ENCODE peak calls at places on chromosome 4, in ten cellular contexts. J is A549, Z is BE2C, B is PC-9, V is left lung, C is adrenal gland, Y is cardiac fibroblast, W is bronchial epithelial cell, T is stomach, D is dorsolateral prefrontal cortex. U is an unnamed sample.

GRCh38 chr4:186192068-186192751 is 843 bp downstream of the CYP4V2 start:
- DNase-seq in J (peak), Z (no peak), B (peak), V (no peak), C (peak), Y (peak), W (peak), T (peak), D (no peak), U (peak)

GRCh38 chr4:184907216-184907615 is 81.4 kb upstream of the ACSL1 start:
- DNase-seq in J (no peak), Z (no peak), B (no peak), V (no peak), C (no peak), Y (peak), W (no peak), T (no peak), D (no peak), U (no peak)

GRCh38 chr4:179415842-179416223 is 1973.6 kb upstream of the AGA start:
- DNase-seq in J (no peak), Z (no peak), B (peak), V (no peak), C (no peak), Y (no peak), W (no peak), T (no peak), D (no peak), U (no peak)

GRCh38 chr4:78496021-78496643 is 55.4 kb upstream of the ANXA3 start:
- DNase-seq in J (no peak), Z (no peak), B (no peak), V (no peak), C (no peak), Y (no peak), W (no peak), T (no peak), D (no peak), U (no peak)

GRCh38 chr4:152957437-152958185 is 21.5 kb downstream of the FHDC1 start:
- DNase-seq in J (no peak), Z (no peak), B (no peak), V (no peak), C (no peak), Y (no peak), W (no peak), T (peak), D (no peak), U (no peak)

GRCh38 chr4:8355864-8356565 is 84.5 kb downstream of the ACOX3 start:
- DNase-seq in J (no peak), Z (no peak), B (peak), V (no peak), C (no peak), Y (peak), W (peak), T (no peak), D (peak), U (peak)

GRCh38 chr4:180120114-180120513 is 2123.1 kb upstream of the TENM3 start:
- DNase-seq in J (no peak), Z (no peak), B (no peak), V (no peak), C (no peak), Y (no peak), W (no peak), T (no peak), D (no peak), U (no peak)

GRCh38 chr4:19104176-19104575 is 1082.6 kb upstream of the LCORL start:
- DNase-seq in J (no peak), Z (no peak), B (no peak), V (no peak), C (no peak), Y (no peak), W (no peak), T (no peak), D (no peak), U (no peak)

GRCh38 chr4:155878611-155879010 is 12.5 kb upstream of the ASIC5 start:
- DNase-seq in J (no peak), Z (no peak), B (no peak), V (no peak), C (no peak), Y (no peak), W (no peak), T (no peak), D (no peak), U (no peak)

GRCh38 chr4:138804705-138805104 is 210.9 kb upstream of the NOCT start:
- DNase-seq in J (no peak), Z (no peak), B (no peak), V (no peak), C (no peak), Y (no peak), W (no peak), T (no peak), D (no peak), U (peak)

GRCh38 chr4:158428242-158428641 is 93.4 kb upstream of the RXFP1 start:
- DNase-seq in J (no peak), Z (no peak), B (no peak), V (no peak), C (no peak), Y (peak), W (peak), T (no peak), D (no peak), U (no peak)

GRCh38 chr4:98919996-98920395 is 8.9 kb downstream of the EIF4E start:
- DNase-seq in J (no peak), Z (no peak), B (no peak), V (no peak), C (no peak), Y (peak), W (peak), T (no peak), D (no peak), U (no peak)

GRCh38 chr4:137180349-137180748 is 351.9 kb downstream of the PCDH18 start:
- DNase-seq in J (no peak), Z (no peak), B (no peak), V (no peak), C (no peak), Y (no peak), W (no peak), T (no peak), D (no peak), U (no peak)

GRCh38 chr4:141246243-141246642 is 25.5 kb downstream of the ZNF330 start:
- DNase-seq in J (no peak), Z (no peak), B (no peak), V (no peak), C (no peak), Y (peak), W (no peak), T (no peak), D (no peak), U (no peak)

GRCh38 chr4:127533028-127533700 is 99.6 kb upstream of the INTU start:
- DNase-seq in J (no peak), Z (peak), B (no peak), V (no peak), C (peak), Y (no peak), W (no peak), T (peak), D (no peak), U (no peak)

GRCh38 chr4:92100980-92101379 is 202.8 kb upstream of the GRID2 start:
- DNase-seq in J (no peak), Z (no peak), B (no peak), V (no peak), C (no peak), Y (no peak), W (peak), T (no peak), D (no peak), U (no peak)

GRCh38 chr4:161642708-161643107 is 521.1 kb downstream of the FSTL5 start:
- DNase-seq in J (no peak), Z (no peak), B (no peak), V (no peak), C (no peak), Y (peak), W (peak), T (no peak), D (no peak), U (no peak)

GRCh38 chr4:14196141-14196540 is 568.6 kb upstream of the BOD1L1 start:
- DNase-seq in J (no peak), Z (no peak), B (peak), V (peak), C (peak), Y (peak), W (peak), T (peak), D (no peak), U (no peak)

GRCh38 chr4:73770917-73771316 is 30.5 kb downstream of the CXCL8 start:
- DNase-seq in J (no peak), Z (no peak), B (no peak), V (no peak), C (no peak), Y (no peak), W (no peak), T (peak), D (no peak), U (no peak)

GRCh38 chr4:148118628-148119027 is 323.6 kb downstream of the NR3C2 start:
- DNase-seq in J (no peak), Z (no peak), B (no peak), V (no peak), C (no peak), Y (no peak), W (no peak), T (no peak), D (no peak), U (no peak)

GRCh38 chr4:182578402-182578801 is 335.2 kb downstream of the TENM3 start:
- DNase-seq in J (no peak), Z (no peak), B (no peak), V (no peak), C (no peak), Y (peak), W (peak), T (no peak), D (no peak), U (no peak)

GRCh38 chr4:86451560-86452322 is 91.9 kb upstream of the MAPK10 start:
- DNase-seq in J (no peak), Z (no peak), B (peak), V (no peak), C (no peak), Y (peak), W (peak), T (no peak), D (no peak), U (no peak)

GRCh38 chr4:134200811-134201215 is 776 bp downstream of the PABPC4L start:
- DNase-seq in J (no peak), Z (peak), B (no peak), V (peak), C (no peak), Y (no peak), W (no peak), T (no peak), D (no peak), U (no peak)

GRCh38 chr4:119300388-119301131 is 21.4 kb downstream of the FABP2 start:
- DNase-seq in J (peak), Z (peak), B (peak), V (peak), C (peak), Y (peak), W (peak), T (peak), D (peak), U (peak)

GRCh38 chr4:163767993-163768392 is 273.5 kb downstream of the TMA16 start:
- DNase-seq in J (no peak), Z (no peak), B (no peak), V (no peak), C (no peak), Y (no peak), W (no peak), T (no peak), D (no peak), U (no peak)

GRCh38 chr4:69775488-69775887 is 15.1 kb upstream of the SULT1B1 start:
- DNase-seq in J (no peak), Z (no peak), B (no peak), V (no peak), C (no peak), Y (no peak), W (no peak), T (no peak), D (no peak), U (no peak)

GRCh38 chr4:125719987-125720386 is 405.2 kb downstream of the FAT4 start:
- DNase-seq in J (peak), Z (no peak), B (peak), V (no peak), C (no peak), Y (peak), W (peak), T (no peak), D (no peak), U (no peak)

GRCh38 chr4:94446386-94446785 is 5.4 kb upstream of the PDLIM5 start:
- DNase-seq in J (no peak), Z (no peak), B (no peak), V (no peak), C (no peak), Y (peak), W (peak), T (no peak), D (no peak), U (no peak)

GRCh38 chr4:123974419-123975105 is 578.0 kb downstream of the SPRY1 start:
- DNase-seq in J (no peak), Z (no peak), B (no peak), V (no peak), C (no peak), Y (no peak), W (no peak), T (no peak), D (no peak), U (no peak)

GRCh38 chr4:176920694-176921093 is 128.0 kb upstream of the VEGFC start:
- DNase-seq in J (no peak), Z (no peak), B (no peak), V (no peak), C (no peak), Y (peak), W (peak), T (no peak), D (no peak), U (no peak)
- H3K4me3 ChIP-seq in J (no peak), Z (no peak), B (no peak), V (no peak), C (no peak), Y (no peak), W (no peak), T (no peak), D (no peak), U (no peak)

GRCh38 chr4:2186133-2186864 is 55.6 kb downstream of the HAUS3 start:
- DNase-seq in J (no peak), Z (peak), B (peak), V (no peak), C (no peak), Y (peak), W (peak), T (peak), D (no peak), U (peak)
- TF ChIP-seq CTCF in J (peak), Z (peak), B (peak), V (no peak), C (no peak), Y (peak), W (peak), T (no peak), D (peak), U (peak)

GRCh38 chr4:6472008-6472386 is 417 bp downstream of the PPP2R2C start:
- DNase-seq in J (no peak), Z (no peak), B (peak), V (peak), C (no peak), Y (no peak), W (no peak), T (no peak), D (no peak), U (no peak)
- H3K4me3 ChIP-seq in J (peak), Z (peak), B (peak), V (no peak), C (no peak), Y (no peak), W (no peak), T (peak), D (peak), U (peak)

DNA sequence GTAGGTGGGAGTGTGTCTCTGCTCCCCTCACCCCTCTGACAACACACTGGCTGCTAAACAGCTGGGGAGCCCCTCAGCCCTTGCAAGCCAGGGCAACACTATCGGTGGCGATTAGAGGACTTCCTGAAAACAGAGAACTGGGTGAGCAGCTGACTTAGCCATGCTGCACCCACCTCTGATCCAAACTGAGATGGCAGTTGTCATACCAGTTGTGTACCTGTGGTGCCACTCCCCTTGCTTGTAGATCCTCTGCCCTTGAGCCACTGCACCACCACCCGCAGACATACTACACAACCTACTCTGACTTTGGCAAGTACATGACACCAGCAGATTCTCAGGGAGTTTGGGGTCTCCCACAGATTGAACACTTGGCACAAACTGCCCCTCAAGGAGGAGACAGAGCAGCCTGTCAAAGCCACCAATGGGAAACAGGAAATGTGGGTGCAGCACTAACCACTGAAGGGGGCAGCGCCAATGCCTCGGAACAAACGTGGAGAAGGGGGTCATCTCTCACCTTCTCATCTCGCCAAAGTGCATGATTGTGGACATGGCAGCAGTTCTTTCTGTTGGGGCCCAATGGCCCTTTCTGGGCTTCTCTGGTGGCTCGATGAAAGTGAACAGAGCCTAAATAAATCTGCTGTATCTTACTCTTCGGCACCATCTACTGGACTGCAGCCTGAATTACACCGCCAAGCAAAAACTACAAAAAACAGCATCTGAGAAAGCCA is 119.8 kb downstream of the NEK1 start:
- DNase-seq in J (peak), Z (peak), B (peak), V (no peak), C (no peak), Y (peak), W (peak), T (peak), D (no peak), U (peak)
- TF ChIP-seq CTCF in J (peak), Z (peak), B (peak), V (peak), C (peak), Y (peak), W (peak), T (peak), D (peak), U (peak)

GRCh38 chr4:173538148-173538902 is 8.3 kb upstream of the HAND2 start:
- DNase-seq in J (no peak), Z (peak), B (no peak), V (peak), C (no peak), Y (no peak), W (no peak), T (no peak), D (no peak), U (no peak)
- H3K4me3 ChIP-seq in J (peak), Z (peak), B (no peak), V (peak), C (no peak), Y (peak), W (no peak), T (peak), D (peak), U (peak)

GRCh38 chr4:188976644-188977115 is 837.4 kb downstream of the TRIML1 start:
- DNase-seq in J (no peak), Z (no peak), B (peak), V (no peak), C (no peak), Y (peak), W (peak), T (no peak), D (no peak), U (no peak)
- TF ChIP-seq CTCF in J (no peak), Z (no peak), B (no peak), V (no peak), C (no peak), Y (no peak), W (no peak), T (no peak), D (no peak), U (no peak)

GRCh38 chr4:130563891-130564418 is 1468.0 kb downstream of the C4orf33 start:
- DNase-seq in J (peak), Z (no peak), B (no peak), V (no peak), C (no peak), Y (no peak), W (no peak), T (no peak), D (no peak), U (no peak)
- H3K4me3 ChIP-seq in J (peak), Z (peak), B (peak), V (no peak), C (no peak), Y (peak), W (no peak), T (peak), D (peak), U (peak)

U was measured in WERI-Rb-1.